ENCODE peak calls at places on chromosomes 12 and 14, in nine cellular contexts. R, C, Y, D, A, K, N, F and X are unnamed samples.

GRCh38 chr12:109518820-109519665 is 41.6 kb downstream of the UBE3B start:
- DNase-seq in F (peak), C (no peak), A (peak), Y (peak), D (peak), K (peak), N (peak), R (peak), X (peak)

GRCh38 chr12:109481863-109482262 is 4.4 kb downstream of the UBE3B start:
- DNase-seq in D (no peak), N (no peak), F (no peak), K (no peak), Y (no peak), C (no peak), R (no peak), A (no peak), X (no peak)

GRCh38 chr14:62736004-62736403 is 309.3 kb downstream of the KCNH5 start:
- DNase-seq in F (no peak), N (no peak), D (no peak), Y (no peak), K (no peak), C (no peak), A (no peak), R (no peak), X (no peak)

GRCh38 chr12:21774358-21775129 is at the start of gene KCNJ8:
- DNase-seq in C (peak), N (no peak), F (peak), Y (peak), A (peak), R (peak), D (no peak), K (peak), X (no peak)

GRCh38 chr12:55719371-55719770 is 822 bp upstream of the RDH5 start:
- DNase-seq in N (no peak), D (no peak), C (peak), F (no peak), Y (no peak), R (no peak), K (peak), A (peak), X (no peak)

GRCh38 chr14:105938055-105938863 is 411.9 kb downstream of the TMEM121 start:
- DNase-seq in F (no peak), D (no peak), N (no peak), K (no peak), C (no peak), R (no peak), Y (no peak), A (peak), X (no peak)

GRCh38 chr14:95260537-95261440 is 58.9 kb downstream of the CLMN start:
- DNase-seq in N (no peak), F (no peak), Y (peak), K (no peak), D (no peak), A (no peak), C (no peak), R (no peak), X (no peak)

GRCh38 chr14:98070521-98070920 is 1201.5 kb downstream of the BCL11B start:
- DNase-seq in C (no peak), D (no peak), R (no peak), K (no peak), A (no peak), N (no peak), Y (no peak), F (no peak), X (no peak)

GRCh38 chr12:4160314-4161040 is 113.1 kb upstream of the CCND2 start:
- DNase-seq in K (no peak), C (no peak), A (no peak), F (no peak), D (no peak), N (no peak), R (no peak), Y (no peak), X (no peak)

GRCh38 chr14:24887623-24888304 is 162.2 kb downstream of the STXBP6 start:
- DNase-seq in D (no peak), N (no peak), K (no peak), R (no peak), A (no peak), C (no peak), F (no peak), Y (no peak), X (no peak)

GRCh38 chr12:14403293-14403692 is 37.8 kb downstream of the ATF7IP start:
- DNase-seq in D (no peak), R (no peak), N (no peak), F (no peak), A (no peak), K (no peak), C (no peak), Y (no peak), X (no peak)

GRCh38 chr12:115155665-115156645 is 472.0 kb upstream of the TBX3 start:
- DNase-seq in C (no peak), F (no peak), Y (no peak), K (no peak), D (no peak), A (no peak), R (no peak), N (no peak), X (no peak)

GRCh38 chr14:94161979-94162378 is 12.1 kb upstream of the PPP4R4 start:
- DNase-seq in Y (no peak), C (no peak), K (no peak), R (no peak), D (no peak), F (no peak), A (no peak), N (no peak), X (no peak)

GRCh38 chr12:47864646-47865235 is 40.1 kb downstream of the VDR start:
- DNase-seq in C (no peak), R (no peak), D (no peak), A (peak), F (no peak), N (no peak), K (no peak), Y (no peak), X (no peak)

GRCh38 chr12:3061129-3061857 is 15.9 kb upstream of the TSPAN9 start:
- DNase-seq in D (no peak), N (no peak), F (no peak), K (no peak), Y (no peak), C (no peak), A (peak), R (peak), X (peak)

GRCh38 chr12:7376196-7376595 is 67.8 kb downstream of the CD163L1 start:
- DNase-seq in F (no peak), N (no peak), C (no peak), Y (no peak), K (no peak), A (no peak), R (no peak), D (no peak), X (no peak)

GRCh38 chr12:52267699-52268098 is 6.7 kb upstream of the KRT86 start:
- DNase-seq in K (no peak), R (no peak), C (no peak), Y (no peak), F (no peak), A (no peak), D (no peak), N (no peak), X (no peak)

GRCh38 chr14:60691383-60692113 is 32.6 kb downstream of the SIX4 start:
- DNase-seq in F (no peak), R (no peak), Y (no peak), A (no peak), N (no peak), K (no peak), D (no peak), C (no peak), X (no peak)

GRCh38 chr14:105854600-105855245 is 328.3 kb downstream of the TMEM121 start:
- DNase-seq in Y (no peak), F (peak), K (no peak), R (peak), A (peak), D (no peak), C (no peak), N (no peak), X (no peak)

GRCh38 chr14:100012478-100012925 is 52.7 kb upstream of the EVL start:
- DNase-seq in K (no peak), F (no peak), A (no peak), R (no peak), Y (no peak), C (no peak), N (no peak), D (no peak), X (no peak)

GRCh38 chr12:59075141-59075540 is 154.8 kb upstream of the LRIG3 start:
- DNase-seq in C (no peak), D (no peak), N (no peak), F (no peak), R (no peak), K (no peak), Y (no peak), A (no peak), X (no peak)

GRCh38 chr12:3809357-3810015 is 56.6 kb upstream of the CRACR2A start:
- DNase-seq in Y (no peak), R (no peak), D (no peak), C (no peak), A (no peak), K (no peak), N (no peak), F (no peak), X (no peak)

GRCh38 chr14:54472291-54472690 is 16.5 kb downstream of the GMFB start:
- DNase-seq in N (no peak), K (no peak), A (no peak), R (no peak), D (no peak), C (no peak), Y (no peak), F (no peak), X (no peak)

GRCh38 chr14:54471641-54472040 is 17.1 kb downstream of the GMFB start:
- DNase-seq in Y (no peak), C (no peak), K (no peak), A (no peak), D (no peak), R (no peak), N (no peak), F (no peak), X (no peak)

GRCh38 chr14:54470701-54471100 is 18.1 kb downstream of the GMFB start:
- DNase-seq in K (no peak), Y (peak), R (no peak), A (no peak), F (no peak), D (no peak), C (no peak), N (no peak), X (no peak)

GRCh38 chr14:54465654-54466053 is 23.1 kb downstream of the GMFB start:
- DNase-seq in F (no peak), A (no peak), C (no peak), K (no peak), N (no peak), D (no peak), Y (no peak), R (no peak), X (no peak)

DNA sequence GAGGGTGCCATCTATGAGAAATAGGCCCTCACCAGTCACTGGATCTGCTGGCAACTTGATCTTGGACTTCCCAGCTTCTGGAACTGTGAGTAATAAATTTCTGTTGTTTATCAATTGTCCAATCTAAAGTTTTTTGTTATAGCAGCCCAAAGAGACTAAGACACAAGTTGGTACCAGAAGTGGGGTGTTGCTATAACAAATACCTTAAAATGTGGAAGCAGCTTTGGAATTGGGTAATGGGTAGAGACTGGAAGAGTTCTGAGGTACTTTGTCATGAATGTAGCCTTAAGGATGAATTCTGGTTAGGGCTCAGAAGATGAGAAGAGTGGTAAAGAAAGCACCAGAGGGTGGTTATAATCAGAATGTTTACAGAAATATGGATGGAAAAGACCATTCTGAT is 21.5 kb downstream of the GMFB start:
- DNase-seq in K (no peak), D (no peak), R (no peak), F (no peak), Y (no peak), A (no peak), N (no peak), C (no peak), X (no peak)
- H3K27ac ChIP-seq in K (no peak), D (no peak), R (no peak), F (no peak), Y (no peak), A (no peak), N (no peak), C (no peak), X (no peak)

DNA sequence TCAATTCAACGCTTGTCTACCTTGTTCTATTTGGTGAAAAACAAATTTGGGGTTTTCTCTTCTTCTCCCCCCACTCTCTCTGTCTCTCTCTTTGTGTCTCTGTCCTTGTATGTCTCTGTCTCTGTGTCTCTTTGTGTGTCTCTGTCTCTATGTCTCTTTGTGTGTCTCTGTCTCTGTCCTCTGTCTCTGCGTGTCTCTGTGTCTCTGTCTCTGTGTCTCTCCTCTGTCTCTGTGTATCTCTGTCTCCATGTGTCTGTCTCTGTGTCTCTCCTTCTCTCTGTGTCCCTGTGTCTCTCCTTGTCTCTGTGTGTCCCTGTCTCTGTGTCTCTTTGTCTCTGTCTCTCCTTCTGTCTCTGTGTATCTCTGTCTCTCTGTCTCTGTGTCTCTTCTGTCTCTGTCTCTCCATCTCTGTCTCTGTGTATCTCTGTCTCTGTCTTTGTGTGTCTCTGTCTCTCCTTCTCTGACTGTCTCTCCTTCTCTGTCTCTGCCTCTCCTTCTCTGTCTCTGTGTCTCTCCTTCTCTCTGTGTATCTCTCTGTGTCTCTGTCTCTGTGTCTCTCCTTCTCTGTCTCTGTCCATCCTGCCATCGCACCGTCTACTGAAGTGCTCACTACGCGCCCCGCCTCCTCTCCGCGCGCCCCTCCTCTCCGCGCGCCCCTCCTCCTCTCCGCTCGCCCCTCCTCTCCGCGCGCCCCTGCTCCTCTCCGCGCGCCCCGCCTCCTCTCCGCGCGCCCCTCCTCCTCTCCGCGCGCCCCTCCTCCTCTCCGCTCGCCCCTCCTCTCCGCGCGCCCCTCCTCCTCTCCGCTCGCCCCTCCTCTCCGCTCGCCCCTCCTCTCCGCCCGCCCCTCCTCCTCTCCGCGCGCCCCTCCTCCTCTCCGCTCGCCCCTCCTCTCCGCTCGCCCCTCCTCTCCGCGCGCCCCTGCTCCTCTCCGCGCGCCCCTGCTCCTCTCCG is 12.8 kb downstream of the LRCOL1 start:
- DNase-seq in A (peak), Y (no peak), K (no peak), C (no peak), R (no peak), N (peak), F (no peak), D (no peak), X (no peak)
- H3K27ac ChIP-seq in A (no peak), Y (no peak), K (no peak), C (no peak), R (no peak), N (no peak), F (no peak), D (no peak), X (no peak)

DNA sequence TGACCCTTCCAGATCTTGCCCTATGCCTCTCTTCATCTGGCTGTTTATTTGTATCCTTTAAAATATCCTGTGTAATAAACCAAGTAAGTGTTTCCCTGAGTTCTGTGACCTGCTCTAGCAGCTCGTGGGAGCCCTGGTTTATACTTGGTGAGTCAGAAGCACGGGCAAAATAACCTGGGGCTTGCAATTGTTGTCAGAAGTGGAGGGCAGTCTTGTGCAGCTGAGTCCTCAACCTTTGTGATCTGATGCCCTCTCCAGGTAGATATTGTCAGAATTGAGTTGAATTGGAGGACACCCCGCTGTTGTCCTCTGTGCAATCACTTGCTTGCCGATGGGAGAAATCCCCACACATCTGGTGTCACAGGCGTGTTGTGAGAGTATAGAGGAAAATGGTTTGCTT is 62.5 kb upstream of the PRICKLE1 start:
- DNase-seq in R (no peak), C (no peak), D (no peak), Y (no peak), K (no peak), A (no peak), F (no peak), N (no peak), X (no peak)
- H3K27ac ChIP-seq in R (no peak), C (no peak), D (no peak), Y (no peak), K (no peak), A (no peak), F (no peak), N (no peak), X (no peak)

DNA sequence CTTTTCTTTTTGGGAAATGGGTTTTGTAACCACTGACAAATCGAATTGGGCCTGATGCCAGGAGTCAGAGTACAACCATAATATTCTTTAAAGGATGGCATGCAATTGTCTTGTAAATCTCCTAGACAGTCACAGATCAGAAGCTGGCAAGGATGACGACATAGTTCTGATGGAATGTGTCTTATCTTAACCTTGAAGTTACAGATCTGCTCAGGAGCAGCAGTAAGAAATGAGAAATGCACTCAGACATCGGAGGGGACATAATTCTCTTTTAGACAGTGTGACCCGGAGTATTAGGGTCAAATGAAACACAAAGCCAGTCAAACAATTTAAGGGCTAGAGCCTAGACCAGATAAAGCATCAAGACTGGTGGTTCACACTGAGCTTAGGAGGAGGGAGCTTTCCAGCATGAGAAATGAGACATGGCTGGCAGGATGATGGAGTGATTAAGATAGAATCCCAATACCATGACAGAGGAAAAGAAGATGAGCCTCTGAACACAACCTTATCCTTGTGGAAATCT is 17.5 kb downstream of the CBX5 start:
- DNase-seq in K (no peak), R (no peak), F (no peak), A (no peak), Y (no peak), D (no peak), N (no peak), C (no peak), X (no peak)
- H3K27ac ChIP-seq in K (no peak), R (no peak), F (no peak), A (no peak), Y (peak), D (no peak), N (no peak), C (no peak), X (no peak)